ENCODE peak calls at places on chromosomes 12 and 14, in ten cellular contexts. C is effector memory CD4-positive, alpha-beta T cell; X is GM23338; Y is tibial nerve; H is breast epithelium; D is stomach; E is fibroblast of lung; R is cardiac muscle cell; W is HepG2; I is DND-41. S is an unnamed sample.

GRCh38 chr12:10590976-10591375 is 22.4 kb downstream of the MAGOHB start:
- DNase-seq in C (no peak), X (no peak), Y (no peak), H (no peak), D (no peak), E (no peak), R (no peak), W (no peak), I (no peak), S (no peak)

GRCh38 chr12:116802018-116802417 is 63.9 kb downstream of the RNFT2 start:
- DNase-seq in C (no peak), X (no peak), Y (no peak), H (no peak), D (no peak), E (no peak), R (no peak), W (no peak), I (no peak), S (no peak)

GRCh38 chr12:16606201-16606849 is 363 bp upstream of the LMO3 start:
- DNase-seq in C (no peak), X (peak; percentile 86), Y (peak; percentile 26), H (no peak), D (no peak), E (peak; percentile 37), R (peak; percentile 72), W (no peak), I (no peak), S (no peak)

GRCh38 chr14:32594766-32595165 is 265.7 kb downstream of the AKAP6 start:
- DNase-seq in C (no peak), X (no peak), Y (no peak), H (no peak), D (no peak), E (peak; percentile 36), R (peak; percentile 55), W (no peak), I (no peak), S (no peak)

GRCh38 chr14:70771781-70772212 is 37.5 kb downstream of the MAP3K9 start:
- DNase-seq in C (no peak), X (peak; percentile 31), Y (no peak), H (no peak), D (no peak), E (no peak), R (no peak), W (no peak), I (no peak), S (peak; percentile 5)

GRCh38 chr12:75834591-75834990 is 197.0 kb downstream of the PHLDA1 start:
- DNase-seq in C (no peak), X (no peak), Y (no peak), H (no peak), D (no peak), E (no peak), R (no peak), W (no peak), I (no peak), S (no peak)

GRCh38 chr12:120504587-120504986 is 8.7 kb downstream of the DYNLL1 start:
- DNase-seq in C (no peak), X (peak; percentile 37), Y (no peak), H (no peak), D (no peak), E (no peak), R (no peak), W (no peak), I (no peak), S (no peak)

GRCh38 chr12:132137483-132138125 is 6.5 kb downstream of the DDX51 start:
- DNase-seq in C (no peak), X (no peak), Y (no peak), H (peak; percentile 34), D (no peak), E (no peak), R (no peak), W (no peak), I (no peak), S (no peak)

GRCh38 chr14:35927727-35928126 is 101.6 kb downstream of the BRMS1L start:
- DNase-seq in C (no peak), X (no peak), Y (no peak), H (no peak), D (no peak), E (no peak), R (no peak), W (no peak), I (no peak), S (no peak)

GRCh38 chr12:132490481-132491348 is 764 bp downstream of the FBRSL1 start:
- DNase-seq in C (no peak), X (no peak), Y (no peak), H (no peak), D (no peak), E (no peak), R (peak; percentile 40), W (no peak), I (no peak), S (peak; percentile 46)

GRCh38 chr12:2284321-2284813 is 231.6 kb downstream of the CACNA1C start:
- DNase-seq in C (no peak), X (no peak), Y (no peak), H (no peak), D (no peak), E (peak; percentile 85), R (peak; percentile 93), W (no peak), I (no peak), S (no peak)

GRCh38 chr14:24734917-24735500 is 101.0 kb upstream of the GZMB start:
- DNase-seq in C (no peak), X (peak; percentile 88), Y (peak; percentile 84), H (no peak), D (peak; percentile 30), E (peak; percentile 82), R (peak; percentile 82), W (peak; percentile 86), I (peak; percentile 24), S (no peak)

GRCh38 chr12:54407183-54407905 is 11.7 kb downstream of the ITGA5 start:
- DNase-seq in C (no peak), X (no peak), Y (no peak), H (no peak), D (no peak), E (no peak), R (no peak), W (no peak), I (no peak), S (no peak)
- H3K27ac ChIP-seq in C (peak overlapping the region; percentile 21), X (no peak overlapping the region), Y (peak overlapping the region; percentile 17), H (no peak overlapping the region), D (peak overlapping the region; percentile 21), E (no peak overlapping the region), R (no peak overlapping the region), W (no peak overlapping the region), I (no peak overlapping the region), S (peak overlapping the region; percentile 51)

GRCh38 chr14:50041980-50042379 is 74.4 kb downstream of the VCPKMT start:
- DNase-seq in C (no peak), X (no peak), Y (no peak), H (no peak), D (no peak), E (no peak), R (no peak), W (no peak), I (no peak), S (no peak)

GRCh38 chr14:50047274-50047676 is 69.1 kb downstream of the VCPKMT start:
- DNase-seq in C (no peak), X (no peak), Y (no peak), H (no peak), D (peak; percentile 41), E (no peak), R (no peak), W (peak; percentile 79), I (no peak), S (no peak)

GRCh38 chr14:50045837-50046236 is 70.5 kb downstream of the VCPKMT start:
- DNase-seq in C (no peak), X (no peak), Y (no peak), H (no peak), D (no peak), E (no peak), R (no peak), W (no peak), I (no peak), S (no peak)

GRCh38 chr14:50045039-50045711 is 71.2 kb downstream of the VCPKMT start:
- DNase-seq in C (peak; percentile 51), X (no peak), Y (peak; percentile 67), H (peak; percentile 84), D (peak; percentile 87), E (peak; percentile 88), R (peak; percentile 80), W (peak; percentile 82), I (peak; percentile 75), S (peak; percentile 52)

DNA sequence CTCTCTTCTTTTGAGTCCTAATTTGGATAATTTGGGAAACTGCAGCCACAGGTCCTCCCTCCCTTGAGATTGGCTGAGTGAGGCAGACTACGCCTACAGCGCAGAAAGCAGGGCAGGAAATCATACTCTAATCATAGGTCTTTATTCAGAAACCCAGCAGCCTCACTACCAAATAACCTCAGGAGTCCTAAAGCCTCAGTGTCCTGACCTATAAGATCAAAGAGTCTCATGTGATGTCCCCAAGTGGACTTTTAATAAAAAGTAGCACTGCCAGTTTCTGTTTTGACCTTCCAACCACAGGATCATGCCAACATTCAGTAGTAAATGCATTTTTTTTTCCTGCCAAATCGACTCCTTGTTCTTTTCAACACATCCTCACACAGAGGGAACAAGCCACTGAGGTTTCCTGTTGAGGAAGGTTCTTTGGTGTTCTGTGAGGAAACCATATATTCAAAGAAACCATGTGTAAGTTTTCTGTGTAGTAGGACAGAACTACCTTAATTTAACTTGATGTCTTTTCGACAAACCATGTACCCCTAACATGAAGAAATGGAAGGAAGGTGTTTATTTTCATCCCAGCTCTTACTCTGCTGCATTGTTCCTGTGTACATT is 72.2 kb downstream of the VCPKMT start:
- DNase-seq in C (no peak), X (no peak), Y (no peak), H (no peak), D (no peak), E (no peak), R (peak; percentile 28), W (no peak), I (peak; percentile 37), S (no peak)
- H3K4me1 ChIP-seq in C (peaks cover 68% of the 10 kb centered on the region), X (peaks cover 4% of the 10 kb centered on the region), Y (peaks cover 40% of the 10 kb centered on the region), H (no peaks in the 10 kb centered on the region), D (peaks cover 33% of the 10 kb centered on the region), E (peaks cover 32% of the 10 kb centered on the region), R (no peaks in the 10 kb centered on the region), W (peaks cover 80% of the 10 kb centered on the region), I (peaks cover 40% of the 10 kb centered on the region), S (peaks cover 73% of the 10 kb centered on the region)

DNA sequence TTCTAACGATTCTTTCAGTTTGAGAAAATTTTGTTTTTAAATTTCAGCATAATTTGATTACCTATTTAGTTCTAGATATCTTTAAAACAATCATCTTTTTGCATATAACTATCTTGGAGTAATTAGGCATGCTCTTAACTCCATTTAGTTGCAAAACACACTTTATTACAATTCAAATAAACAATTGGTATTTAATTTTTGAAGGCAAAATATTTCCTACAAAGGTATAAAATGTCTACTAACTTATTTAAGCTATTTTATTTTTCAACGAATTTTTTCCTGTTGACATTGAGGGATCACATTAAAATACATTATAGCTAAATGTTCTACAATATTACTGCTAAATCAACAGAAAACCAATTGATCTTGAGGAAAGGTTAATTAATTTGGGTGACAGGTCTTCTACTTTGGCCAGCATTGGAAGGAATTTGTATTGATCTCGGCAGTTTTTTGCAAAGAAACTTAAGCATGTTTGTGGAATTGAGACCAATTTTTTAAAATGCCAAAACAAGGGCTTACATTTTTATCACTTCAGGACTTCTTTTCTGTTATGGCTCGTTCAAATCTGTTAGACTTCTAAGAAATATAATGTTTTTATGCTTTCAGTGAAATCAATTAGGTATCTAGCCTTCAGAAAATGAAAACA is 8.1 kb downstream of the FOXA1 start:
- DNase-seq in C (no peak), X (no peak), Y (no peak), H (no peak), D (no peak), E (no peak), R (no peak), W (no peak), I (no peak), S (no peak)
- H3K27me3 ChIP-seq in C (peaks cover 36% of the 10 kb centered on the region), X (peaks cover 100% of the 10 kb centered on the region), Y (peaks cover 6% of the 10 kb centered on the region), H (peaks cover 7% of the 10 kb centered on the region), D (peaks cover 33% of the 10 kb centered on the region), E (peaks cover 79% of the 10 kb centered on the region), R (peaks cover 100% of the 10 kb centered on the region), W (no peaks in the 10 kb centered on the region), I (no peaks in the 10 kb centered on the region), S (peaks cover 7% of the 10 kb centered on the region)

GRCh38 chr12:53626702-53627169 is 554 bp upstream of the ATF7 start:
- DNase-seq in C (no peak), X (no peak), Y (no peak), H (no peak), D (no peak), E (no peak), R (no peak), W (no peak), I (no peak), S (no peak)
- H3K27ac ChIP-seq in C (peak overlapping the region; percentile 83), X (peak overlapping the region; percentile 64), Y (peak overlapping the region; percentile 94), H (peak overlapping the region; percentile 94), D (peak overlapping the region; percentile 93), E (no peak overlapping the region), R (peak overlapping the region; percentile 95), W (peak overlapping the region; percentile 88), I (peak overlapping the region; percentile 94), S (peak overlapping the region; percentile 83)